ENCODE peak calls at places on chromosomes 5 and 9, in four cellular contexts. One of them, this sample, is unnamed.

GRCh38 chr5:76664065-76664464 is 40.9 kb upstream of the F2RL2 start:
- DNase-seq in GM13976: no peak
- DNase-seq in omental fat pad: no peak
- DNase-seq in neural crest cell: no peak
- DNase-seq in this sample: no peak

GRCh38 chr5:11851965-11852745 is 52.1 kb downstream of the CTNND2 start:
- DNase-seq in neural crest cell: no peak
- DNase-seq in omental fat pad: no peak
- DNase-seq in GM13976: no peak
- DNase-seq in this sample: no peak

GRCh38 chr9:124257070-124257864 is 482 bp upstream of the NEK6 start:
- DNase-seq in neural crest cell: no peak
- DNase-seq in omental fat pad: no peak
- DNase-seq in GM13976: peak
- DNase-seq in this sample: no peak

GRCh38 chr5:115624994-115625393 is 842 bp downstream of the TMED7 start:
- DNase-seq in omental fat pad: no peak
- DNase-seq in GM13976: no peak
- DNase-seq in neural crest cell: no peak
- DNase-seq in this sample: no peak

GRCh38 chr5:115640274-115640673 is 14.4 kb upstream of the TMED7 start:
- DNase-seq in omental fat pad: no peak
- DNase-seq in neural crest cell: no peak
- DNase-seq in GM13976: no peak
- DNase-seq in this sample: no peak

GRCh38 chr9:92728831-92729734 is 35.5 kb downstream of the BICD2 start:
- DNase-seq in GM13976: peak
- DNase-seq in neural crest cell: no peak
- DNase-seq in omental fat pad: no peak
- DNase-seq in this sample: peak

GRCh38 chr5:77569409-77569808 is 69.1 kb downstream of the OTP start:
- DNase-seq in omental fat pad: no peak
- DNase-seq in GM13976: no peak
- DNase-seq in neural crest cell: no peak
- DNase-seq in this sample: no peak

GRCh38 chr9:129676970-129677369 is 11.5 kb downstream of the PRRX2 start:
- DNase-seq in omental fat pad: no peak
- DNase-seq in GM13976: no peak
- DNase-seq in neural crest cell: no peak
- DNase-seq in this sample: peak

GRCh38 chr5:132054031-132054696 is 6.3 kb upstream of the IL3 start:
- DNase-seq in GM13976: no peak
- DNase-seq in omental fat pad: peak
- DNase-seq in neural crest cell: no peak
- DNase-seq in this sample: no peak

GRCh38 chr9:129239946-129240490 is 62.0 kb upstream of the IER5L start:
- DNase-seq in omental fat pad: no peak
- DNase-seq in GM13976: no peak
- DNase-seq in neural crest cell: no peak
- DNase-seq in this sample: no peak

GRCh38 chr5:178425621-178426068 is 164.5 kb downstream of the COL23A1 start:
- DNase-seq in GM13976: no peak
- DNase-seq in omental fat pad: no peak
- DNase-seq in neural crest cell: no peak
- DNase-seq in this sample: no peak

GRCh38 chr5:32990593-32991415 is 279.7 kb downstream of the NPR3 start:
- DNase-seq in GM13976: no peak
- DNase-seq in omental fat pad: no peak
- DNase-seq in neural crest cell: no peak
- DNase-seq in this sample: no peak

GRCh38 chr5:33068786-33069185 is 357.7 kb downstream of the NPR3 start:
- DNase-seq in omental fat pad: no peak
- DNase-seq in GM13976: no peak
- DNase-seq in neural crest cell: no peak
- DNase-seq in this sample: no peak

GRCh38 chr5:108760512-108760911 is 12.8 kb downstream of the FER start:
- DNase-seq in neural crest cell: no peak
- DNase-seq in omental fat pad: no peak
- DNase-seq in GM13976: no peak
- DNase-seq in this sample: no peak

GRCh38 chr5:93580387-93581100 is 475 bp downstream of the NR2F1-AS1 start:
- DNase-seq in GM13976: no peak
- DNase-seq in neural crest cell: no peak
- DNase-seq in omental fat pad: no peak
- DNase-seq in this sample: peak

GRCh38 chr5:132358760-132359159 is 10.8 kb upstream of the SLC22A5 start:
- DNase-seq in GM13976: no peak
- DNase-seq in neural crest cell: no peak
- DNase-seq in omental fat pad: no peak
- DNase-seq in this sample: no peak

GRCh38 chr5:91189480-91190332 is 193.4 kb downstream of the ARRDC3 start:
- DNase-seq in omental fat pad: no peak
- DNase-seq in neural crest cell: no peak
- DNase-seq in GM13976: no peak
- DNase-seq in this sample: no peak

GRCh38 chr5:148343049-148343413 is 7.7 kb downstream of the SPINK9 start:
- DNase-seq in neural crest cell: no peak
- DNase-seq in GM13976: no peak
- DNase-seq in omental fat pad: no peak
- DNase-seq in this sample: no peak

GRCh38 chr5:164002214-164002613 is 496.8 kb downstream of the MAT2B start:
- DNase-seq in GM13976: no peak
- DNase-seq in neural crest cell: no peak
- DNase-seq in omental fat pad: no peak
- DNase-seq in this sample: no peak

GRCh38 chr9:130843049-130843908 is 8.2 kb downstream of the ABL1 start:
- DNase-seq in neural crest cell: no peak
- DNase-seq in omental fat pad: no peak
- DNase-seq in GM13976: no peak
- DNase-seq in this sample: no peak

GRCh38 chr5:107893642-107894041 is 222.9 kb upstream of the EFNA5 start:
- DNase-seq in GM13976: no peak
- DNase-seq in omental fat pad: no peak
- DNase-seq in neural crest cell: no peak
- DNase-seq in this sample: no peak

GRCh38 chr5:133735346-133735745 is 123.0 kb upstream of the FSTL4 start:
- DNase-seq in omental fat pad: no peak
- DNase-seq in neural crest cell: no peak
- DNase-seq in GM13976: no peak
- DNase-seq in this sample: no peak

GRCh38 chr9:97441729-97442128 is 29.8 kb downstream of the TDRD7 start:
- DNase-seq in omental fat pad: no peak
- DNase-seq in neural crest cell: no peak
- DNase-seq in GM13976: no peak
- DNase-seq in this sample: no peak

GRCh38 chr9:136664000-136664798 is 1.5 kb downstream of the EGFL7 start:
- DNase-seq in GM13976: no peak
- DNase-seq in neural crest cell: no peak
- DNase-seq in omental fat pad: no peak
- DNase-seq in this sample: no peak

GRCh38 chr9:136664799-136665082 is 2.0 kb downstream of the EGFL7 start:
- DNase-seq in neural crest cell: no peak
- DNase-seq in omental fat pad: no peak
- DNase-seq in GM13976: no peak
- DNase-seq in this sample: no peak

GRCh38 chr9:136666364-136667216 is 3.9 kb downstream of the EGFL7 start:
- DNase-seq in neural crest cell: no peak
- DNase-seq in omental fat pad: no peak
- DNase-seq in GM13976: no peak
- DNase-seq in this sample: no peak

GRCh38 chr9:136665704-136666363 is 3.1 kb downstream of the EGFL7 start:
- DNase-seq in neural crest cell: no peak
- DNase-seq in GM13976: peak
- DNase-seq in omental fat pad: no peak
- DNase-seq in this sample: no peak

DNA sequence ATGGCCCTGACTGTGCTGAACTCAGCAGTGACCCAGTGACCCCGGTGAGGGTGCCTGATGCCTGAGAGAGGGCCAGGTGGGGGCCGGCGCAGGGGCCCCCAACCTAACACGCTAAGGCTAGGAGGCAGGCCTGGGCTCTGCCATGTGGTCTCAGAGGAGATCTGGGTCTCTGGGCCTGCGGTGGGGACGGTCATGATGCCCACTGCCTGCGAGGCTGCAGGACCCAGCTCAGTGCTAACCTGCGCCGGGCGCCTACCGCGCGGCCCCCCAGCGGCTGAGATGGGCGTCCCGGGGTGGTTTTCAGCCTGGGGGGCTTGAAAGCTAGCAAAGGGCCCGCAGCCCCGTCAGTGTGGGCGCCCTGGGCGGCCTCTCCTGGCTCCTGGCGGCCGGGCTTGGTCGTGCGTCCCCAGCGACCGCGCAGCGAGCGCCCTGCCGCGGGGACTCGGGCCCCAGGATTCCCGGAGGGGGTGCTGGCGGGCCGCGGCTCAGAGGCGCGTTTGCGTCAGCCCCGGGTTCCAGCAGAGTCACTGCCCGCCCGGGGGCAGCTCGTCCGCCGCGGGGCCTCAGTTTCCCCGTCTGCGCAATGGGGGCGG is 2.5 kb downstream of the EGFL7 start:
- DNase-seq in neural crest cell: peak
- DNase-seq in omental fat pad: no peak
- DNase-seq in GM13976: peak
- DNase-seq in this sample: no peak
- TF ChIP-seq CTCF in neural crest cell: peak
- TF ChIP-seq CTCF in omental fat pad: no peak
- TF ChIP-seq CTCF in GM13976: no peak
- TF ChIP-seq CTCF in this sample: peak

GRCh38 chr9:137159105-137160053 is 10.5 kb downstream of the LRRC26 start:
- DNase-seq in omental fat pad: no peak
- DNase-seq in GM13976: no peak
- DNase-seq in neural crest cell: no peak
- DNase-seq in this sample: no peak

GRCh38 chr9:137157618-137158502 is 12.0 kb downstream of the LRRC26 start:
- DNase-seq in neural crest cell: no peak
- DNase-seq in omental fat pad: no peak
- DNase-seq in GM13976: no peak
- DNase-seq in this sample: no peak

GRCh38 chr9:137156567-137157375 is 13.1 kb downstream of the LRRC26 start:
- DNase-seq in neural crest cell: no peak
- DNase-seq in GM13976: peak
- DNase-seq in omental fat pad: no peak
- DNase-seq in this sample: peak

GRCh38 chr9:137160054-137160425 is 9.8 kb downstream of the LRRC26 start:
- DNase-seq in GM13976: no peak
- DNase-seq in omental fat pad: no peak
- DNase-seq in neural crest cell: no peak
- DNase-seq in this sample: no peak

DNA sequence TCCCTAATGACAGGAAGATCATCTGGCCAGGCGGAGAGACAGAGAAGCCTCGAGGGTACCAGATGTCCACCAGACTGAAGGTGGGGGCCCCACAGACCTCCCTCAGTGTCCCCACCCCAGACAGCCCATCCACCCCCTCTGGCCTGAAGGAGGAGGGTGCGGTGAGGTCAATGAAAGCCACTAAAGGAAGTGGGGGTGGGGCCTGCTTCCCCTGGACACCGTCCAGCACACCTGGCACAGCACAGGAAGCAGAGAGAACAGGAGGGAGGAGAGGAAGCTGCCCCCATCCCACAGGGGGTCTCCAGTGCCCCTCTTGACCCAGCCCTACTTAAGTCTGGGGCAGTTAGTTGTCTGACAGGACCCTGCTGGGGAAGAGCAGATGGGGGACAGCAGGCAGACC is 11.2 kb downstream of the LRRC26 start:
- DNase-seq in GM13976: no peak
- DNase-seq in omental fat pad: no peak
- DNase-seq in neural crest cell: no peak
- DNase-seq in this sample: no peak
- TF ChIP-seq CTCF in GM13976: no peak
- TF ChIP-seq CTCF in omental fat pad: no peak
- TF ChIP-seq CTCF in neural crest cell: no peak
- TF ChIP-seq CTCF in this sample: no peak

GRCh38 chr9:17117372-17117771 is 17.5 kb upstream of the CNTLN start:
- DNase-seq in GM13976: no peak
- DNase-seq in neural crest cell: no peak
- DNase-seq in omental fat pad: no peak
- DNase-seq in this sample: no peak

GRCh38 chr9:17120203-17120602 is 14.6 kb upstream of the CNTLN start:
- DNase-seq in neural crest cell: no peak
- DNase-seq in omental fat pad: no peak
- DNase-seq in GM13976: no peak
- DNase-seq in this sample: no peak

GRCh38 chr9:17121264-17121663 is 13.6 kb upstream of the CNTLN start:
- DNase-seq in neural crest cell: no peak
- DNase-seq in omental fat pad: no peak
- DNase-seq in GM13976: no peak
- DNase-seq in this sample: no peak

DNA sequence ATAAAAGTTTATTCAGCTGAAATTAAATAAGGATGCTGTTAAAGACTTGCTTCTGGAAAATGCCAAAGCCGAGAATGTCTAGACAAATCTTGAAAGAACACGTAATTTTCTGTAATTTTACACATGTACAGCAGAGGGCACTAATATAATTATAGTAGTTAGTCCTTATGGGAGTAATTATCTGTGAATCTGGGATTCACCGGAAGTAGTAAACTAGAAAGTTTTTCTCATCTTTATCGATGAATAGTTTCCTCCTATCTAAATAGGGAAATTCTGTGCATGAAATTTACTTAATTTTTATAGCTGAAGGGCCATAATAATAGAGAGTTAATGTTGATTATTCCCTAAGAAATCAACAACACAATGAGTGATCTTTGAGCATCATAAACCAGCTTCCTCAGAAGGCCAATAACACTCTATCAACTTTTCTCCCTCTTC is 18.4 kb upstream of the CNTLN start:
- DNase-seq in GM13976: no peak
- DNase-seq in omental fat pad: no peak
- DNase-seq in neural crest cell: no peak
- DNase-seq in this sample: no peak
- TF ChIP-seq CTCF in GM13976: peak
- TF ChIP-seq CTCF in omental fat pad: no peak
- TF ChIP-seq CTCF in neural crest cell: peak
- TF ChIP-seq CTCF in this sample: peak

DNA sequence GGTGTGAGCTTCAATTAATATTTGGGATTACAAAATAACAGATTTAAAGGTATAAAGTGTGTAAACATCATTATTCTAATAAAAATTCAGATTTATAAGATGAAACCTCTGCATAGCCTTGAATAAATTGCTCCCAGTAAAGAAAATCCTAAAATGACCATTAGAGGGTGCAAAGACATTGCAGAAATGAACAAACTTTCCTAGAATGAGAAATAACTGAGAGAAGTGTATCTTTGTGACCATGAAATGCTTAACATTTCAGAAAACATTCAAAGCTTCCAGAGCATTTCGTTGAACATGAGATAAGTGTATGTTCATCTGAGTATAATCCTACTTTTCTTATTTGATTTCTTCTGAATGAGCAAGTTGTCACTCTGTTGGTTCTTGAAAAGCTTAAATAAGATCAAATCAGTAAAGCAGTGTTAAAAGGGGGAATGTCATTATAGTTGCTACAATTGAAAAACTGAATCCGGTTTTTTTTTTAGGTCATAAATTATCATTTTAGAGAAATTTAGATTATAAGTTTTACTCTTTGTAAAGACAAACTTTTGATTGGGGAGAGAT is 24.7 kb upstream of the NUDT12 start:
- DNase-seq in neural crest cell: no peak
- DNase-seq in omental fat pad: no peak
- DNase-seq in GM13976: peak
- DNase-seq in this sample: no peak
- TF ChIP-seq CTCF in neural crest cell: peak
- TF ChIP-seq CTCF in omental fat pad: no peak
- TF ChIP-seq CTCF in GM13976: no peak
- TF ChIP-seq CTCF in this sample: peak

GRCh38 chr5:102750435-102750834 is 4.7 kb upstream of the PAM start:
- DNase-seq in omental fat pad: no peak
- DNase-seq in GM13976: no peak
- DNase-seq in neural crest cell: no peak
- DNase-seq in this sample: no peak
- TF ChIP-seq CTCF in omental fat pad: no peak
- TF ChIP-seq CTCF in GM13976: no peak
- TF ChIP-seq CTCF in neural crest cell: no peak
- TF ChIP-seq CTCF in this sample: no peak

This sample was measured in glutamatergic neuron.